ENCODE peak calls at places on chromosomes 7 and 10, in seven cellular contexts. C is right atrium auricular region, S is neuronal stem cell, X is heart left ventricle, G is heart right ventricle, B is prostate gland, Q is endothelial cell of umbilical vein. I is an unnamed sample. For H3K4me1, the result is how much of the 10 kb centered on the place peaks cover.

GRCh38 chr10:20713420-20713819 is 183.7 kb downstream of the NEBL start:
- DNase-seq in Q (no peak), X (no peak), B (no peak), C (no peak), S (no peak), G (no peak), I (no peak)

GRCh38 chr7:714251-714671 is 12.2 kb upstream of the DNAAF5 start:
- DNase-seq in Q (no peak), X (no peak), C (no peak), S (no peak), B (no peak), G (no peak), I (no peak)

GRCh38 chr7:28228386-28228785 is 47.8 kb upstream of the JAZF1 start:
- DNase-seq in C (no peak), S (no peak), G (no peak), X (no peak), Q (no peak), B (no peak), I (no peak)

GRCh38 chr7:105985821-105986220 is 22.8 kb downstream of the CDHR3 start:
- DNase-seq in B (no peak), X (no peak), C (no peak), Q (no peak), G (no peak), S (no peak), I (no peak)

GRCh38 chr7:29231671-29232267 is 37.2 kb downstream of the CHN2 start:
- DNase-seq in C (no peak), S (peak), X (no peak), G (no peak), Q (no peak), B (no peak), I (no peak)

GRCh38 chr7:30470783-30471182 is 7.8 kb downstream of the NOD1 start:
- DNase-seq in B (no peak), S (no peak), Q (peak), G (peak), X (peak), C (peak), I (no peak)

GRCh38 chr7:39910108-39910869 is 39.8 kb upstream of the CDK13 start:
- DNase-seq in Q (no peak), X (no peak), B (no peak), G (no peak), C (no peak), S (no peak), I (peak)

GRCh38 chr7:20798694-20799121 is 12.0 kb upstream of the SP8 start:
- DNase-seq in S (no peak), X (no peak), B (no peak), G (no peak), Q (no peak), C (no peak), I (no peak)

GRCh38 chr7:134415700-134416099 is 43.2 kb downstream of the AKR1B1 start:
- DNase-seq in B (no peak), X (no peak), C (no peak), Q (no peak), S (no peak), G (no peak), I (no peak)

GRCh38 chr10:79258894-79259293 is 88.4 kb upstream of the PPIF start:
- DNase-seq in S (no peak), G (no peak), X (no peak), Q (no peak), B (no peak), C (no peak), I (no peak)
- H3K4me1 ChIP-seq in S (under half), G (half or more), X (half or more), Q (under half), B (under half), C (under half), I (under half)

GRCh38 chr7:55567495-55568070 is 4.7 kb downstream of the VOPP1 start:
- DNase-seq in C (no peak), B (no peak), S (no peak), Q (no peak), G (no peak), X (no peak), I (no peak)

GRCh38 chr7:55563596-55564325 is 8.5 kb downstream of the VOPP1 start:
- DNase-seq in G (no peak), B (no peak), C (no peak), Q (no peak), S (no peak), X (no peak), I (no peak)

GRCh38 chr7:55568613-55569268 is 3.6 kb downstream of the VOPP1 start:
- DNase-seq in G (no peak), S (no peak), B (no peak), C (no peak), Q (peak), X (no peak), I (no peak)

GRCh38 chr7:55569269-55569663 is 3.0 kb downstream of the VOPP1 start:
- DNase-seq in C (no peak), G (no peak), B (no peak), S (no peak), Q (peak), X (no peak), I (no peak)

GRCh38 chr7:55565693-55566092 is 6.6 kb downstream of the VOPP1 start:
- DNase-seq in Q (no peak), S (no peak), X (no peak), B (no peak), C (no peak), G (no peak), I (no peak)
- H3K4me1 ChIP-seq in Q (under half), S (under half), X (under half), B (under half), C (under half), G (under half), I (under half)

GRCh38 chr7:87344446-87344845 is 1.0 kb upstream of the CROT start:
- DNase-seq in C (no peak), B (peak), S (no peak), G (no peak), X (no peak), Q (peak), I (no peak)

GRCh38 chr7:87345166-87345927 is at the start of gene CROT:
- DNase-seq in B (peak), C (peak), S (peak), X (peak), Q (peak), G (peak), I (peak)

GRCh38 chr7:87339373-87339897 is 6.0 kb upstream of the CROT start:
- DNase-seq in S (no peak), Q (peak), X (no peak), G (no peak), B (no peak), C (no peak), I (no peak)

GRCh38 chr7:87341441-87341840 is 4.0 kb upstream of the CROT start:
- DNase-seq in X (no peak), Q (no peak), C (no peak), G (no peak), B (no peak), S (no peak), I (no peak)

DNA sequence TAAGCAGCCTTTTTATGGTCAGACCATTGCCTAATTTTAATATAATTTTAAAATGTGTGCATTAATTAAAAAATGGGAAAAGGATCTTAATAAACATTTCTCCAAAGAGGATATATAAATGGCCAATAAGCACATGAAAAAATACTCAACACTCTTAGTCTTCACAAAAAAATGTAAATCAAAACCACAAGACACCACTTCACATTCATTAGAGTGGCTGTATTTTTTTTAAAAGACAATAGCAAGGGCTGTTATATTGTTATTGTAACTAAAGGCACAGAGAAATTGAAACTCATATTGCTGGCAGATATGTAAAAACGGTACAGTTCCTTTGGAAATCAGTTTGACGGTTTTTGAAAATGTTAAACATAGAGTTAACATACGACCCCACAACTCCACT is 3.2 kb upstream of the CROT start:
- DNase-seq in G (no peak), Q (no peak), C (no peak), S (no peak), X (no peak), B (no peak), I (no peak)
- H3K4me1 ChIP-seq in G (under half), Q (under half), C (under half), S (under half), X (under half), B (under half), I (under half)

DNA sequence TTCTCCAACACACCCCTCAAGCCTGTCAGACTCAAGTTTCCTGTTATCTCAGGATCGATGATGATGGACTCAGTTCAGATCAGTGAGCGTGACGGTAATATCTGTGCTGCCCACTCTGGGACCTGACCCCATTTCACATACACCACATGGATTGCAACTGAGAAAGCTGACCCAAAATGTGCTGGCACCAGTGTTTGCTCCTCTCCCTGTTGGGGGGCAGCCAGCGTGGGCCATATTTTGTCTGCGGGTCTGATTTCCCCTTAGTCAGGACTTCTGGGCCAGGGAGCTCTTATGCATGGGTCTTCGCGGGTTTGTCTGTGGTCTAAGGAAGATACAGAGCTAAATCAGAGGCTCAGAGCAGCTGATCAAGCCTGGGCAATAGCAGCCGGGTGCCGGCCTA is 42.6 kb upstream of the TRIM8 start:
- DNase-seq in G (no peak), C (no peak), B (no peak), Q (no peak), X (no peak), S (no peak), I (no peak)
- H3K4me1 ChIP-seq in G (half or more), C (under half), B (under half), Q (half or more), X (half or more), S (under half), I (half or more)

GRCh38 chr10:86960863-86961434 is 2.5 kb downstream of the SNCG start:
- DNase-seq in Q (no peak), G (no peak), S (no peak), C (no peak), B (no peak), X (peak), I (no peak)

GRCh38 chr10:86963341-86963919 is 4.9 kb upstream of the ADIRF start:
- DNase-seq in X (no peak), S (no peak), B (no peak), G (no peak), C (peak), Q (no peak), I (no peak)

GRCh38 chr10:86962981-86963310 is 4.5 kb downstream of the SNCG start:
- DNase-seq in X (no peak), C (peak), S (no peak), Q (no peak), B (no peak), G (no peak), I (no peak)

GRCh38 chr10:86961481-86962091 is 3.2 kb downstream of the SNCG start:
- DNase-seq in G (no peak), B (no peak), Q (no peak), S (no peak), X (no peak), C (no peak), I (no peak)

GRCh38 chr10:86962136-86962980 is 4.0 kb downstream of the SNCG start:
- DNase-seq in B (no peak), C (peak), S (no peak), Q (no peak), G (no peak), X (no peak), I (no peak)
- H3K4me1 ChIP-seq in B (under half), C (under half), S (under half), Q (under half), G (under half), X (under half), I (under half)

DNA sequence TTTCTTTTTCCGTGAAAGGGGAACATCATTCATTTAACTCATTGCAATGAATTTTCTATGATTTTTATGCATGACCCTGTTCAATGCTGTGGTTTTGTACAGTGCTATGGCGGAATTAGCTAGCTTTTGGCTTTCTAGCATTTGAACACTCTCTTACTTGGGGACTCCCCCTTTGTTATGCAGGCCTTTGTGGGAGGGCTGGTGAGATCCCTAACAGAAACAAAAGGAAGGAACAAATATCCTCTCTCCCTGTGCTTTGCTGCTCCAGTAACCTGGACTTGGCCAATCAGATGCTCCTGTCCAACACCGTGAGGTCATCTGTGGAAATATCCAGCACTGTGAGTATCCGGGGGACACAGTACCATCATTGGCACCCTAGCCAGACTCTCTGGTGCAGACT is 353.4 kb upstream of the FZD8 start:
- DNase-seq in G (no peak), X (no peak), Q (no peak), B (no peak), C (no peak), S (no peak), I (no peak)
- H3K4me1 ChIP-seq in G (under half), X (under half), Q (under half), B (under half), C (under half), S (under half), I (under half)

DNA sequence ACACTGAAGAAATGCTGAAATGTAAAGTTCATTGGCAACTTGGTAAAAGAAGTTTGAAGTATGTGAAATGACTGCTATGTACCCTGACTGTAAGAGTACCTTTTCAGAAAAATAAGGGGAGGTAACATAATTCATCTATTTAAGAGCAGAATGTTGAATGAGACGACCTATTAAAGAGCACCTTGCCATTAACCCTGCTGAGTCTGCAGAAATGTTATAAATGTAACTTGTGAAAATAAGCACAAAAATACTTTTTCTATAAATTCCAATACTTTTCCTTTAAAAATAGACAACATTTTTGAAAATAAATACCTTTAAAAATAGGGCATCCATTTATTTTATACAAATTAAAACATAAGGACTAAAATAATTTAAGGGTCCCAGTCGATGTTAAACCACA is 7.7 kb downstream of the TM9SF3 start:
- DNase-seq in B (no peak), C (no peak), Q (no peak), X (no peak), S (no peak), G (no peak), I (no peak)
- H3K4me1 ChIP-seq in B (under half), C (under half), Q (under half), X (half or more), S (under half), G (half or more), I (half or more)

GRCh38 chr10:11234857-11235640 is 217.4 kb downstream of the CELF2 start:
- DNase-seq in S (no peak), Q (peak), B (no peak), C (no peak), X (no peak), G (no peak), I (no peak)
- H3K4me1 ChIP-seq in S (under half), Q (under half), B (under half), C (under half), X (under half), G (under half), I (under half)

DNA sequence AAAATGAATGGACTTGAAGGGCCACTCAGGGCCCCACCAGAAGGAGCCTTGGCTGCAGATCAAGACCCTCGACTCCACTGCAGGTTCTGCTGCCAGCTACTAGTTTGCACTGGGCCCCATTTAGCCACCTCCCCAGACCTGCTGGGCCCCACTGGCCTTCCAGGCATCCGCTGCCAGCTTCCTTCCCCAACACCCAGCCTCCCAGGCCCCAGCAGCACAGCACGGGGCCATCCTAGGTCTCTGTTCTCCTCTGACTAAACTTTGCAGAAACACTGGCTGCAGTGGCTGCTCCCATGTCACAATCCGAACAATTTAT is 277.4 kb upstream of the KLF14 start:
- DNase-seq in B (no peak), X (no peak), C (no peak), S (no peak), Q (no peak), G (no peak), I (peak)
- H3K4me1 ChIP-seq in B (under half), X (half or more), C (under half), S (under half), Q (under half), G (under half), I (half or more)

I was measured in psoas muscle.